ENCODE peak calls at places on chromosomes 13 and 19, in ten cellular contexts. One of them, this sample, is unnamed.

GRCh38 chr13:94917814-94918213 is 205.5 kb upstream of the SOX21 start:
- DNase-seq in tibial nerve: no peak
- DNase-seq in upper lobe of right lung: no peak
- DNase-seq in adipocyte: no peak
- DNase-seq in transverse colon: no peak
- DNase-seq in fibroblast of lung: peak; percentile 6
- DNase-seq in lower lobe of right lung: no peak
- DNase-seq in WERI-Rb-1: no peak
- DNase-seq in esophagus squamous epithelium: no peak
- DNase-seq in CD4-positive, alpha-beta T cell: no peak
- DNase-seq in this sample: no peak

GRCh38 chr13:101390461-101390860 is 25.8 kb downstream of the NALCN start:
- DNase-seq in tibial nerve: no peak
- DNase-seq in upper lobe of right lung: no peak
- DNase-seq in adipocyte: peak; percentile 58
- DNase-seq in transverse colon: no peak
- DNase-seq in fibroblast of lung: peak; percentile 74
- DNase-seq in lower lobe of right lung: no peak
- DNase-seq in WERI-Rb-1: no peak
- DNase-seq in esophagus squamous epithelium: no peak
- DNase-seq in CD4-positive, alpha-beta T cell: no peak
- DNase-seq in this sample: no peak

GRCh38 chr19:34298891-34299510 is 44.6 kb downstream of the GARRE1 start:
- DNase-seq in tibial nerve: no peak
- DNase-seq in upper lobe of right lung: no peak
- DNase-seq in adipocyte: no peak
- DNase-seq in transverse colon: peak; percentile 53
- DNase-seq in fibroblast of lung: no peak
- DNase-seq in lower lobe of right lung: no peak
- DNase-seq in WERI-Rb-1: no peak
- DNase-seq in esophagus squamous epithelium: no peak
- DNase-seq in CD4-positive, alpha-beta T cell: no peak
- DNase-seq in this sample: no peak

GRCh38 chr13:99433543-99434075 is 67.7 kb upstream of the TM9SF2 start:
- DNase-seq in tibial nerve: no peak
- DNase-seq in upper lobe of right lung: no peak
- DNase-seq in adipocyte: no peak
- DNase-seq in transverse colon: no peak
- DNase-seq in fibroblast of lung: no peak
- DNase-seq in lower lobe of right lung: no peak
- DNase-seq in WERI-Rb-1: peak; percentile 9
- DNase-seq in esophagus squamous epithelium: no peak
- DNase-seq in CD4-positive, alpha-beta T cell: no peak
- DNase-seq in this sample: no peak

GRCh38 chr13:99385161-99385560 is 78.0 kb upstream of the GPR183 start:
- DNase-seq in tibial nerve: no peak
- DNase-seq in upper lobe of right lung: no peak
- DNase-seq in adipocyte: no peak
- DNase-seq in transverse colon: no peak
- DNase-seq in fibroblast of lung: no peak
- DNase-seq in lower lobe of right lung: no peak
- DNase-seq in WERI-Rb-1: no peak
- DNase-seq in esophagus squamous epithelium: no peak
- DNase-seq in CD4-positive, alpha-beta T cell: no peak
- DNase-seq in this sample: no peak

GRCh38 chr13:40517486-40518311 is 148.7 kb downstream of the FOXO1 start:
- DNase-seq in tibial nerve: no peak
- DNase-seq in upper lobe of right lung: no peak
- DNase-seq in adipocyte: no peak
- DNase-seq in transverse colon: no peak
- DNase-seq in fibroblast of lung: no peak
- DNase-seq in lower lobe of right lung: no peak
- DNase-seq in WERI-Rb-1: no peak
- DNase-seq in esophagus squamous epithelium: no peak
- DNase-seq in CD4-positive, alpha-beta T cell: no peak
- DNase-seq in this sample: no peak

GRCh38 chr19:49443366-49444099 is 2.2 kb upstream of the SLC17A7 start:
- DNase-seq in tibial nerve: peak; percentile 92
- DNase-seq in upper lobe of right lung: peak; percentile 96
- DNase-seq in adipocyte: peak; percentile 97
- DNase-seq in transverse colon: peak; percentile 95
- DNase-seq in fibroblast of lung: peak; percentile 92
- DNase-seq in lower lobe of right lung: peak; percentile 97
- DNase-seq in WERI-Rb-1: peak; percentile 94
- DNase-seq in esophagus squamous epithelium: peak; percentile 68
- DNase-seq in CD4-positive, alpha-beta T cell: peak; percentile 94
- DNase-seq in this sample: no peak

GRCh38 chr13:111632906-111633305 is 312.5 kb downstream of the TEX29 start:
- DNase-seq in tibial nerve: no peak
- DNase-seq in upper lobe of right lung: no peak
- DNase-seq in adipocyte: no peak
- DNase-seq in transverse colon: no peak
- DNase-seq in fibroblast of lung: no peak
- DNase-seq in lower lobe of right lung: no peak
- DNase-seq in WERI-Rb-1: no peak
- DNase-seq in esophagus squamous epithelium: no peak
- DNase-seq in CD4-positive, alpha-beta T cell: no peak
- DNase-seq in this sample: no peak

GRCh38 chr19:55319786-55320185 is 5.4 kb downstream of the TMEM150B start:
- DNase-seq in tibial nerve: no peak
- DNase-seq in upper lobe of right lung: no peak
- DNase-seq in adipocyte: peak; percentile 65
- DNase-seq in transverse colon: no peak
- DNase-seq in fibroblast of lung: peak; percentile 30
- DNase-seq in lower lobe of right lung: no peak
- DNase-seq in WERI-Rb-1: no peak
- DNase-seq in esophagus squamous epithelium: no peak
- DNase-seq in CD4-positive, alpha-beta T cell: no peak
- DNase-seq in this sample: no peak

GRCh38 chr19:56617531-56617930 is 22.4 kb downstream of the ZNF71 start:
- DNase-seq in tibial nerve: no peak
- DNase-seq in upper lobe of right lung: no peak
- DNase-seq in adipocyte: no peak
- DNase-seq in transverse colon: no peak
- DNase-seq in fibroblast of lung: no peak
- DNase-seq in lower lobe of right lung: no peak
- DNase-seq in WERI-Rb-1: no peak
- DNase-seq in esophagus squamous epithelium: no peak
- DNase-seq in CD4-positive, alpha-beta T cell: no peak
- DNase-seq in this sample: no peak
- H3K9me3 ChIP-seq in tibial nerve: peaks cover 100% of the 10 kb centered on the region
- H3K9me3 ChIP-seq in upper lobe of right lung: peaks cover 33% of the 10 kb centered on the region
- H3K9me3 ChIP-seq in adipocyte: peaks cover 3% of the 10 kb centered on the region
- H3K9me3 ChIP-seq in transverse colon: peaks cover 59% of the 10 kb centered on the region
- H3K9me3 ChIP-seq in fibroblast of lung: no peaks in the 10 kb centered on the region
- H3K9me3 ChIP-seq in lower lobe of right lung: peaks cover 85% of the 10 kb centered on the region
- H3K9me3 ChIP-seq in WERI-Rb-1: no peaks in the 10 kb centered on the region
- H3K9me3 ChIP-seq in esophagus squamous epithelium: peaks cover 99% of the 10 kb centered on the region
- H3K9me3 ChIP-seq in CD4-positive, alpha-beta T cell: peaks cover 96% of the 10 kb centered on the region
- H3K9me3 ChIP-seq in this sample: peaks cover 12% of the 10 kb centered on the region

GRCh38 chr19:6828306-6828697 is 55.8 kb downstream of the VAV1 start:
- DNase-seq in tibial nerve: no peak
- DNase-seq in upper lobe of right lung: no peak
- DNase-seq in adipocyte: no peak
- DNase-seq in transverse colon: no peak
- DNase-seq in fibroblast of lung: no peak
- DNase-seq in lower lobe of right lung: no peak
- DNase-seq in WERI-Rb-1: no peak
- DNase-seq in esophagus squamous epithelium: no peak
- DNase-seq in CD4-positive, alpha-beta T cell: no peak
- DNase-seq in this sample: no peak
- H3K9me3 ChIP-seq in tibial nerve: peaks cover 8% of the 10 kb centered on the region
- H3K9me3 ChIP-seq in upper lobe of right lung: no peaks in the 10 kb centered on the region
- H3K9me3 ChIP-seq in adipocyte: no peaks in the 10 kb centered on the region
- H3K9me3 ChIP-seq in transverse colon: no peaks in the 10 kb centered on the region
- H3K9me3 ChIP-seq in fibroblast of lung: peaks cover 1% of the 10 kb centered on the region
- H3K9me3 ChIP-seq in lower lobe of right lung: no peaks in the 10 kb centered on the region
- H3K9me3 ChIP-seq in WERI-Rb-1: no peaks in the 10 kb centered on the region
- H3K9me3 ChIP-seq in esophagus squamous epithelium: no peaks in the 10 kb centered on the region
- H3K9me3 ChIP-seq in CD4-positive, alpha-beta T cell: no peaks in the 10 kb centered on the region
- H3K9me3 ChIP-seq in this sample: no peaks in the 10 kb centered on the region

DNA sequence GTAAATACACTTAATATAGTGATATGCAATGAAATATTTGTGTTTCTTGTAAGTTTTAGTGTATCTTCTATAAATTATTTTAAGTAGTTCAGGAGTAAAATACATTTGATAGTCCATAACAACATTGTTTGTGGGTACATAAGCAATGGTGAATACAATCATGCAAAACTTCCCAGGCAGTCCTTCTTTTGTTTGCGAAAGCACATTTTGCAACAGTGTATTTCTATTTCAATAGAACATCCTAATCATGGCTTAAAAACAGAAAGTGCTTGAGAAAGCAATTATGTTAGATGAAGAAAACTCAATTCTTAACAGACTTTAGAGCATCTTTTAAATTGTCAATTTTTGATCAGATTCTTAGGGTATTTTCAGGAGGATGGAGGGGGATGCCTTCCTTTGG is 155.6 kb downstream of the POSTN start:
- DNase-seq in tibial nerve: no peak
- DNase-seq in upper lobe of right lung: no peak
- DNase-seq in adipocyte: peak; percentile 67
- DNase-seq in transverse colon: no peak
- DNase-seq in fibroblast of lung: no peak
- DNase-seq in lower lobe of right lung: no peak
- DNase-seq in WERI-Rb-1: no peak
- DNase-seq in esophagus squamous epithelium: no peak
- DNase-seq in CD4-positive, alpha-beta T cell: no peak
- DNase-seq in this sample: no peak
- H3K9me3 ChIP-seq in tibial nerve: peaks cover 2% of the 10 kb centered on the region
- H3K9me3 ChIP-seq in upper lobe of right lung: no peaks in the 10 kb centered on the region
- H3K9me3 ChIP-seq in adipocyte: no peaks in the 10 kb centered on the region
- H3K9me3 ChIP-seq in transverse colon: no peaks in the 10 kb centered on the region
- H3K9me3 ChIP-seq in fibroblast of lung: no peaks in the 10 kb centered on the region
- H3K9me3 ChIP-seq in lower lobe of right lung: no peaks in the 10 kb centered on the region
- H3K9me3 ChIP-seq in WERI-Rb-1: no peaks in the 10 kb centered on the region
- H3K9me3 ChIP-seq in esophagus squamous epithelium: no peaks in the 10 kb centered on the region
- H3K9me3 ChIP-seq in CD4-positive, alpha-beta T cell: no peaks in the 10 kb centered on the region
- H3K9me3 ChIP-seq in this sample: no peaks in the 10 kb centered on the region

DNA sequence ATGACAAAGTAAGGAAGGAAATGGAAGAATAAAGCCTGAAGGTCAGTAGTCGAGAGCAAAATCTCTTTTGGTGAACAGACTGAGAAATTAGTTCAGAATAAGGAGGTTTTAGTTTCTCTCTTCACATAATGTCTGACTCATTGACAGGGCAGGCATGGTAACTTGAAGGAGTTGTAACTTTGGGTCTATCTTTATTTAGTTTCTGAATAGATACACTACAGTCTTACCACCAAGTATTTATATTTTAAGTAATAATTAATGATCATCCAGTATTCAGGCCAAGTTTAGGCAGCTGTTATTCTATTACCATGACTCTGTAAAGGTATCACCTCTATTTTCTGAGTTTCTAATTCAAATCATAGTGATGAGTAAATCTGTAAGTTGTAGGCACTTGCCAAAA is 219.9 kb downstream of the SPRY2 start:
- DNase-seq in tibial nerve: no peak
- DNase-seq in upper lobe of right lung: no peak
- DNase-seq in adipocyte: peak; percentile 24
- DNase-seq in transverse colon: no peak
- DNase-seq in fibroblast of lung: peak; percentile 28
- DNase-seq in lower lobe of right lung: no peak
- DNase-seq in WERI-Rb-1: no peak
- DNase-seq in esophagus squamous epithelium: no peak
- DNase-seq in CD4-positive, alpha-beta T cell: no peak
- DNase-seq in this sample: no peak
- H3K9me3 ChIP-seq in tibial nerve: no peaks in the 10 kb centered on the region
- H3K9me3 ChIP-seq in upper lobe of right lung: no peaks in the 10 kb centered on the region
- H3K9me3 ChIP-seq in adipocyte: no peaks in the 10 kb centered on the region
- H3K9me3 ChIP-seq in transverse colon: no peaks in the 10 kb centered on the region
- H3K9me3 ChIP-seq in fibroblast of lung: no peaks in the 10 kb centered on the region
- H3K9me3 ChIP-seq in lower lobe of right lung: no peaks in the 10 kb centered on the region
- H3K9me3 ChIP-seq in WERI-Rb-1: no peaks in the 10 kb centered on the region
- H3K9me3 ChIP-seq in esophagus squamous epithelium: no peaks in the 10 kb centered on the region
- H3K9me3 ChIP-seq in CD4-positive, alpha-beta T cell: no peaks in the 10 kb centered on the region
- H3K9me3 ChIP-seq in this sample: peaks cover 4% of the 10 kb centered on the region